ENCODE peak calls at places on chromosome 9, in four cellular contexts. O is EH; G is effector memory CD4-positive, alpha-beta T cell; J is iris pigment epithelial cell. B is an unnamed sample.

GRCh38 chr9:5884191-5884590 is 6.5 kb upstream of the MLANA start:
- DNase-seq in O (no peak), G (no peak), J (no peak), B (no peak)

GRCh38 chr9:92668746-92669526 is 995 bp downstream of the IPPK start:
- DNase-seq in O (peak), G (peak), J (peak), B (peak)

GRCh38 chr9:72979405-72980100 is 26.7 kb upstream of the ALDH1A1 start:
- DNase-seq in O (no peak), G (no peak), J (no peak), B (no peak)

GRCh38 chr9:20853866-20854265 is 169.8 kb downstream of the FOCAD start:
- DNase-seq in O (no peak), G (no peak), J (no peak), B (no peak)

GRCh38 chr9:131826966-131827525 is 87.2 kb upstream of the RAPGEF1 start:
- DNase-seq in O (no peak), G (no peak), J (no peak), B (no peak)

GRCh38 chr9:5499889-5500398 is 10.4 kb upstream of the PDCD1LG2 start:
- DNase-seq in O (peak), G (no peak), J (peak), B (peak)

GRCh38 chr9:118896356-118897000 is 472.8 kb downstream of the BRINP1 start:
- DNase-seq in O (no peak), G (no peak), J (no peak), B (no peak)

GRCh38 chr9:16866542-16866941 is 3.9 kb downstream of the BNC2 start:
- DNase-seq in O (no peak), G (no peak), J (no peak), B (peak)

GRCh38 chr9:89663264-89663970 is 58.6 kb downstream of the GADD45G start:
- DNase-seq in O (no peak), G (no peak), J (no peak), B (no peak)

GRCh38 chr9:18717751-18718150 is 243.8 kb downstream of the ADAMTSL1 start:
- DNase-seq in O (peak), G (no peak), J (no peak), B (no peak)

GRCh38 chr9:109463924-109464625 is 34.0 kb downstream of the PTPN3 start:
- DNase-seq in O (no peak), G (no peak), J (no peak), B (no peak)

GRCh38 chr9:85431396-85432102 is 310.2 kb downstream of the AGTPBP1 start:
- DNase-seq in O (peak), G (no peak), J (no peak), B (peak)

GRCh38 chr9:12775963-12776774 is 1.3 kb downstream of the LURAP1L start:
- DNase-seq in O (peak), G (no peak), J (peak), B (peak)

GRCh38 chr9:16611969-16612368 is 258.5 kb downstream of the BNC2 start:
- DNase-seq in O (peak), G (no peak), J (peak), B (no peak)

GRCh38 chr9:95771556-95772280 is 103.8 kb upstream of the ERCC6L2 start:
- DNase-seq in O (no peak), G (no peak), J (peak), B (peak)

GRCh38 chr9:127907867-127908659 is 8.7 kb upstream of the ST6GALNAC6 start:
- DNase-seq in O (no peak), G (no peak), J (no peak), B (no peak)

GRCh38 chr9:8726692-8727091 is 927.1 kb upstream of the DMAC1 start:
- DNase-seq in O (no peak), G (no peak), J (no peak), B (no peak)

GRCh38 chr9:93297659-93298497 is 113.9 kb downstream of the WNK2 start:
- DNase-seq in O (no peak), G (no peak), J (no peak), B (no peak)

GRCh38 chr9:111481885-111482636 is 2.1 kb downstream of the ECPAS start:
- DNase-seq in O (peak), G (no peak), J (peak), B (peak)

GRCh38 chr9:137972988-137973470 is 95.4 kb downstream of the CACNA1B start:
- DNase-seq in O (no peak), G (no peak), J (no peak), B (no peak)

GRCh38 chr9:34929506-34930102 is 28.5 kb upstream of the PHF24 start:
- DNase-seq in O (peak), G (no peak), J (peak), B (peak)

GRCh38 chr9:78296208-78296892 is 575 bp upstream of the PSAT1 start:
- DNase-seq in O (peak), G (no peak), J (peak), B (peak)

GRCh38 chr9:111940697-111941096 is 44.1 kb downstream of the UGCG start:
- DNase-seq in O (peak), G (no peak), J (peak), B (peak)

GRCh38 chr9:14428781-14429230 is 114.9 kb upstream of the NFIB start:
- DNase-seq in O (peak), G (no peak), J (peak), B (peak)

GRCh38 chr9:15509931-15510788 is 610 bp downstream of the PSIP1 start:
- DNase-seq in O (peak), G (peak), J (peak), B (peak)

GRCh38 chr9:38388283-38389223 is 3.9 kb upstream of the ALDH1B1 start:
- DNase-seq in O (no peak), G (no peak), J (peak), B (no peak)

GRCh38 chr9:130498298-130498917 is 53.6 kb downstream of the ASS1 start:
- DNase-seq in O (peak), G (no peak), J (peak), B (no peak)

GRCh38 chr9:115367321-115367720 is 249.4 kb upstream of the TNC start:
- DNase-seq in O (no peak), G (no peak), J (peak), B (no peak)

GRCh38 chr9:130977811-130978221 is 31.2 kb upstream of the LAMC3 start:
- DNase-seq in O (no peak), G (no peak), J (no peak), B (no peak)

GRCh38 chr9:2657427-2657826 is 35.8 kb downstream of the VLDLR start:
- DNase-seq in O (no peak), G (no peak), J (no peak), B (no peak)

GRCh38 chr9:116767219-116767618 is 80.1 kb downstream of the TRIM32 start:
- DNase-seq in O (no peak), G (no peak), J (no peak), B (no peak)

GRCh38 chr9:126623314-126623666 is 9.6 kb downstream of the LMX1B start:
- DNase-seq in O (no peak), G (no peak), J (no peak), B (no peak)

GRCh38 chr9:96476591-96476990 is 26.6 kb downstream of the HABP4 start:
- DNase-seq in O (peak), G (no peak), J (peak), B (peak)

GRCh38 chr9:22079873-22080341 is 70.8 kb upstream of the CDKN2B start:
- DNase-seq in O (peak), G (peak), J (peak), B (peak)

GRCh38 chr9:85900504-85901201 is 40.3 kb upstream of the NAA35 start:
- DNase-seq in O (peak), G (no peak), J (peak), B (peak)

GRCh38 chr9:98075332-98075805 is 18.8 kb downstream of the NANS start:
- DNase-seq in O (peak), G (no peak), J (peak), B (peak)

GRCh38 chr9:107548298-107549142 is 59.0 kb upstream of the KLF4 start:
- DNase-seq in O (peak), G (no peak), J (peak), B (peak)